ENCODE peak calls at places on chromosomes 11 and 22, in five cellular contexts. I, U, T, N and D are unnamed samples.
A peak's percentile ranks its signal among the peaks of the same experiment; 100 is the strongest.

GRCh38 chr11:69684651-69685050 is 9.5 kb upstream of the LTO1 start:
- DNase-seq in T (no peak), I (no peak), N (no peak), U (no peak), D (no peak)

GRCh38 chr22:20758688-20759087 is 15.2 kb upstream of the SERPIND1 start:
- DNase-seq in U (no peak), N (no peak), T (no peak), I (no peak), D (no peak)

GRCh38 chr11:67302571-67303131 is 679 bp upstream of the SSH3 start:
- DNase-seq in I (no peak), N (peak; percentile 70), T (peak; percentile 12), U (no peak), D (peak; percentile 48)

GRCh38 chr22:47127441-47127871 is 365.0 kb downstream of the TBC1D22A start:
- DNase-seq in N (no peak), I (no peak), T (no peak), U (no peak), D (no peak)

GRCh38 chr11:47724041-47724729 is 9.0 kb upstream of the AGBL2 start:
- DNase-seq in I (no peak), T (no peak), N (peak; percentile 59), U (no peak), D (no peak)

GRCh38 chr11:114846040-114846791 is 167.9 kb downstream of the NXPE2 start:
- DNase-seq in N (peak; percentile 4), U (no peak), I (no peak), T (no peak), D (no peak)

GRCh38 chr11:44051171-44051570 is 3.4 kb downstream of the ACCSL start:
- DNase-seq in U (no peak), I (no peak), T (no peak), N (no peak), D (no peak)

GRCh38 chr11:75654314-75654713 is 14.5 kb downstream of the MAP6 start:
- DNase-seq in U (no peak), T (peak; percentile 13), N (peak; percentile 60), I (no peak), D (no peak)

GRCh38 chr11:91804057-91804456 is 420.6 kb upstream of the FAT3 start:
- DNase-seq in N (peak; percentile 25), I (no peak), U (no peak), T (no peak), D (no peak)

GRCh38 chr11:6968816-6969215 is 42.6 kb downstream of the ZNF215 start:
- DNase-seq in U (no peak), T (no peak), I (no peak), N (peak; percentile 60), D (no peak)

GRCh38 chr22:41445171-41446056 is 1.2 kb downstream of the TOB2 start:
- DNase-seq in T (peak; percentile 50), U (peak; percentile 71), I (peak; percentile 34), N (peak; percentile 24), D (peak; percentile 23)

GRCh38 chr11:862028-862703 is 19.5 kb downstream of the TSPAN4 start:
- DNase-seq in T (no peak), I (no peak), N (no peak), U (no peak), D (no peak)